ENCODE peak calls at places on chromosomes 12 and 14, in four cellular contexts. I is glutamatergic neuron, S is endothelial cell, Y is stomach. W is an unnamed sample.
A peak's percentile ranks its signal among the peaks of the same experiment; 100 is the strongest.

GRCh38 chr14:78130356-78130755 is 39.8 kb upstream of the NRXN3 start:
- DNase-seq in I (no peak), S (no peak), Y (no peak), W (no peak)

GRCh38 chr12:107436376-107436775 is 249.2 kb upstream of the PWP1 start:
- DNase-seq in I (no peak), S (no peak), Y (no peak), W (no peak)

GRCh38 chr14:96666088-96666487 is 131.1 kb upstream of the VRK1 start:
- DNase-seq in I (no peak), S (no peak), Y (no peak), W (no peak)

GRCh38 chr14:50040401-50040775 is 76.0 kb downstream of the VCPKMT start:
- DNase-seq in I (no peak), S (no peak), Y (peak; percentile 29), W (no peak)

GRCh38 chr14:95222870-95223398 is 65.6 kb upstream of the DICER1 start:
- DNase-seq in I (no peak), S (no peak), Y (no peak), W (no peak)

GRCh38 chr12:68978678-68979077 is 45.7 kb upstream of the CPM start:
- DNase-seq in I (no peak), S (no peak), Y (no peak), W (no peak)

GRCh38 chr12:126582231-126582630 is 1517.0 kb downstream of the AACS start:
- DNase-seq in I (no peak), S (no peak), Y (no peak), W (no peak)

GRCh38 chr12:121535150-121536057 is 45.4 kb downstream of the KDM2B start:
- DNase-seq in I (no peak), S (no peak), Y (no peak), W (no peak)

GRCh38 chr14:74463697-74464096 is 29.4 kb downstream of the NPC2 start:
- DNase-seq in I (no peak), S (no peak), Y (no peak), W (no peak)

GRCh38 chr14:91299483-91300115 is 55.1 kb upstream of the GPR68 start:
- DNase-seq in I (no peak), S (no peak), Y (no peak), W (no peak)

GRCh38 chr14:101470266-101470665 is 91.0 kb upstream of the DIO3 start:
- DNase-seq in I (no peak), S (no peak), Y (peak; percentile 14), W (no peak)

GRCh38 chr14:54366726-54367707 is 29.8 kb upstream of the CDKN3 start:
- DNase-seq in I (peak; percentile 28), S (peak; percentile 38), Y (peak; percentile 42), W (no peak)

GRCh38 chr14:34994668-34995067 is 11.9 kb downstream of the SRP54 start:
- DNase-seq in I (no peak), S (no peak), Y (no peak), W (no peak)

GRCh38 chr12:48017496-48017895 is 13.2 kb upstream of the COL2A1 start:
- DNase-seq in I (no peak), S (no peak), Y (no peak), W (no peak)

GRCh38 chr14:79016828-79017505 is 846.8 kb downstream of the NRXN3 start:
- DNase-seq in I (no peak), S (no peak), Y (no peak), W (no peak)

GRCh38 chr12:102232446-102232845 is 34.8 kb upstream of the PMCH start:
- DNase-seq in I (no peak), S (no peak), Y (no peak), W (no peak)

GRCh38 chr12:49089831-49090773 is 4.5 kb downstream of the DHH start:
- DNase-seq in I (peak; percentile 61), S (peak; percentile 74), Y (peak; percentile 31), W (peak; percentile 36)

GRCh38 chr12:105729931-105730330 is 399.4 kb downstream of the C12orf75 start:
- DNase-seq in I (no peak), S (no peak), Y (no peak), W (no peak)

GRCh38 chr12:46089414-46090162 is 99.2 kb upstream of the SCAF11 start:
- DNase-seq in I (no peak), S (no peak), Y (no peak), W (no peak)

DNA sequence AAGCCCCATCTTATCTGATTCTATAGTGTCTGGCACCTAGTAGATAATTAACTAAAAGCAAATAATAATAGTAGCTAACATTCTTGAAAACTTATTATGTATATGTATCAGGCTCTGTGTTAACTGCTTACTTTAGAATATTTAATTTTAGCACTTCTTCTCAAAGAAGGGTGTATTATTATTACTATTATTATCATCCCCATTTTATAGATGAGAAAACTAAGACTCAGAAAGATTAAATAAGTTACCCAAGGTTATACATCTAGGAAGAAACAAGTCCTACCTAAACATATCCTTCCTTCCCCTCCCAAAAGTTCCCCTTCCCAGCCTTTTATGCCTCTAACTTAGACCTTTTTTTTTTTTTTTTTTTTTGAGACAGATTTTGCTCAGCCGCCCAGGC is 61.4 kb downstream of the UBR7 start:
- DNase-seq in I (no peak), S (no peak), Y (no peak), W (no peak)
- TF ChIP-seq CTCF in I (no peak), S (no peak), Y (no peak), W (no peak)

DNA sequence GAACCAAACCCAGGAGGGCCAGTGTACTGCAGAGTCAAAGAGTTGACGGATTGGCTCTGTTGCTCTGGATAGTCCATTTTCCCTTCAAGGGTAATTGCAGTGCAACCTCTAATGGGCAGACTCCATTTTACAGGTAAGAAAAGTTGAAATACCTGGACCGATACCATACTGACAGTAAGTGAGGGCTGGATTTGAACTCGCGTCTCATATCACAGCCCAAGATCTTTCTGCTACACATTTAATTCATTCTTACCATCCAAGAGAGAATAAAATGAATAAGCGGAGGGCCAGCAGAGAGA is 356 bp upstream of the ZC3H14 start:
- DNase-seq in I (no peak), S (no peak), Y (no peak), W (no peak)
- TF ChIP-seq CTCF in I (no peak), S (no peak), Y (no peak), W (no peak)

GRCh38 chr12:62986844-62987243 is 51.9 kb upstream of the PPM1H start:
- DNase-seq in I (no peak), S (no peak), Y (no peak), W (no peak)

GRCh38 chr12:62978768-62979167 is 43.8 kb upstream of the PPM1H start:
- DNase-seq in I (no peak), S (no peak), Y (no peak), W (no peak)

GRCh38 chr12:62977879-62978278 is 42.9 kb upstream of the PPM1H start:
- DNase-seq in I (no peak), S (no peak), Y (no peak), W (no peak)

DNA sequence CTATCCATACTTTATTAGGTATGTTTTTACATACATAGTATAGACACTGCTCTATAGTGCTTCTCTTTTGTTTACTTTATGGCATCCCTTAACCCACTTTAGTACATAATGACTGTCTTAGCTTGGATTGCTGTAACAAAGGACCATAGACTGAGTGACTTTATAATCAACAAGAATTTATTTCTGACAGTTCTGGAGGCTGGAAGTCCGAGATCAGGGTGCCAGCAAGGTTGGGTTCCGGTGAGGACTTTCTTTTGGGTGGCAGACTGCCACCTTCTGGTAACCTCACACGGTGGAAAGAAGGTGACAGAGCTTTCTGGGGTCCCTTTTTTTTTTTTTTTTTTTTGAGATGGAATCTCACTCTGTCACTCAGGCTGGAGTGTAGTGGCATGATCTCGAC is 48.6 kb upstream of the PPM1H start:
- DNase-seq in I (no peak), S (peak; percentile 8), Y (peak; percentile 58), W (no peak)
- TF ChIP-seq CTCF in I (no peak), S (no peak), Y (no peak), W (no peak)

GRCh38 chr12:3964404-3964803 is 91.2 kb upstream of the PARP11 start:
- DNase-seq in I (peak; percentile 50), S (peak; percentile 45), Y (no peak), W (peak; percentile 38)
- TF ChIP-seq CTCF in I (peak; percentile 42), S (no peak), Y (no peak), W (peak; percentile 56)

GRCh38 chr12:100197486-100197885 is 3.1 kb upstream of the ACTR6 start:
- DNase-seq in I (no peak), S (no peak), Y (no peak), W (no peak)

GRCh38 chr12:100201604-100202423 is 1.2 kb downstream of the ACTR6 start:
- DNase-seq in I (no peak), S (no peak), Y (no peak), W (no peak)

GRCh38 chr12:100199023-100199346 is 1.6 kb upstream of the ACTR6 start:
- DNase-seq in I (no peak), S (no peak), Y (no peak), W (no peak)

GRCh38 chr12:100199347-100200136 is 1.1 kb upstream of the ACTR6 start:
- DNase-seq in I (peak; percentile 69), S (peak; percentile 40), Y (peak; percentile 84), W (peak; percentile 29)

GRCh38 chr12:100200450-100201181 is at the start of gene ACTR6:
- DNase-seq in I (peak; percentile 93), S (peak; percentile 87), Y (peak; percentile 96), W (peak; percentile 86)
- TF ChIP-seq CTCF in I (no peak), S (no peak), Y (no peak), W (peak; percentile 29)